ENCODE peak calls at places on chromosomes 13 and 19, in four cellular contexts. P, H, D and V are unnamed samples.

GRCh38 chr13:34208326-34208725 is 390.4 kb downstream of the RFC3 start:
- DNase-seq in P (no peak), H (no peak), D (no peak), V (no peak)

GRCh38 chr19:49427855-49428546 is 2.8 kb downstream of the GFY start:
- DNase-seq in P (peak), H (no peak), D (peak), V (peak)

GRCh38 chr13:90709329-90709728 is 638.2 kb upstream of the MIR17HG start:
- DNase-seq in P (no peak), H (no peak), D (no peak), V (no peak)

GRCh38 chr19:13887529-13887928 is 10.6 kb downstream of the NANOS3 start:
- DNase-seq in P (no peak), H (no peak), D (no peak), V (no peak)

GRCh38 chr13:111516712-111517640 is 196.5 kb downstream of the TEX29 start:
- DNase-seq in P (no peak), H (no peak), D (peak), V (no peak)

GRCh38 chr19:5952193-5953033 is 25.5 kb downstream of the RANBP3 start:
- DNase-seq in P (no peak), H (no peak), D (no peak), V (no peak)

GRCh38 chr19:5035817-5036732 is 67.2 kb downstream of the KDM4B start:
- DNase-seq in P (no peak), H (no peak), D (no peak), V (no peak)

GRCh38 chr19:35727956-35728706 is 10.3 kb downstream of the KMT2B start:
- DNase-seq in P (no peak), H (no peak), D (no peak), V (no peak)

GRCh38 chr19:18637644-18638630 is 1.1 kb downstream of the KLHL26 start:
- DNase-seq in P (no peak), H (peak), D (no peak), V (no peak)

GRCh38 chr13:35743165-35743564 is 266.7 kb upstream of the MAB21L1 start:
- DNase-seq in P (no peak), H (no peak), D (no peak), V (no peak)

GRCh38 chr13:48264052-48264451 is 31.0 kb downstream of the ITM2B start:
- DNase-seq in P (no peak), H (no peak), D (no peak), V (no peak)

GRCh38 chr13:48266967-48267639 is 34.1 kb downstream of the ITM2B start:
- DNase-seq in P (no peak), H (no peak), D (no peak), V (no peak)

GRCh38 chr13:48266150-48266549 is 33.1 kb downstream of the ITM2B start:
- DNase-seq in P (no peak), H (no peak), D (no peak), V (no peak)

GRCh38 chr13:48263196-48263595 is 30.2 kb downstream of the ITM2B start:
- DNase-seq in P (no peak), H (no peak), D (no peak), V (no peak)

DNA sequence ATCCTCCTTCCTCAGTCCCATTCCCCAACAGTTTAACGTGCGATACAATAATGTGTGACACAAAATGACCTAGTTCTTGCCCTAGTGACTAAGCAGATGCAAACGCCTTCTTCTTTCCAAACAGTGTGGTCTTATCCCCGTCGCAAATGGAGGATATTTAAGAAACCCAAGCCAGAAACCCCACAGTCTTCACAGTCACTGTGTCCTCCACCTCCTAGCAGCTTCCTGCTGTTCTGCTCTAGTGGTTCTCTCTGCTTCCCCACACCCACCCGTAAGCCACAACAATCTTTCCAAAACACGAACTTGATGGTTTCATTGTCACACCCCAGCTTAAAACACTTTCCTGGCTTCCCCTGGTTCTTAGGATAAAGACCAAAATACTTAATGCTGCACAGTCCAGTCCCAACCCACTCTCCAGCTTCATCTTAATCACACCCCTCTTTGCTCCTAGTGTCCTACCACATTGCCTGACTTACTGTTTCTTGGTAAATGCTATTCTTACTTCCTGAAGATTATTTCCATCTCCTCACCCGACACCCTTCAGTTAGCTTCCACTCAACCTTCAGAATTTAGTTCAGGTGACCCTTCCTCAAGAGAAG is 32.3 kb downstream of the ITM2B start:
- DNase-seq in P (no peak), H (no peak), D (no peak), V (no peak)
- TF ChIP-seq CTCF in P (no peak), H (no peak), D (no peak), V (no peak)

DNA sequence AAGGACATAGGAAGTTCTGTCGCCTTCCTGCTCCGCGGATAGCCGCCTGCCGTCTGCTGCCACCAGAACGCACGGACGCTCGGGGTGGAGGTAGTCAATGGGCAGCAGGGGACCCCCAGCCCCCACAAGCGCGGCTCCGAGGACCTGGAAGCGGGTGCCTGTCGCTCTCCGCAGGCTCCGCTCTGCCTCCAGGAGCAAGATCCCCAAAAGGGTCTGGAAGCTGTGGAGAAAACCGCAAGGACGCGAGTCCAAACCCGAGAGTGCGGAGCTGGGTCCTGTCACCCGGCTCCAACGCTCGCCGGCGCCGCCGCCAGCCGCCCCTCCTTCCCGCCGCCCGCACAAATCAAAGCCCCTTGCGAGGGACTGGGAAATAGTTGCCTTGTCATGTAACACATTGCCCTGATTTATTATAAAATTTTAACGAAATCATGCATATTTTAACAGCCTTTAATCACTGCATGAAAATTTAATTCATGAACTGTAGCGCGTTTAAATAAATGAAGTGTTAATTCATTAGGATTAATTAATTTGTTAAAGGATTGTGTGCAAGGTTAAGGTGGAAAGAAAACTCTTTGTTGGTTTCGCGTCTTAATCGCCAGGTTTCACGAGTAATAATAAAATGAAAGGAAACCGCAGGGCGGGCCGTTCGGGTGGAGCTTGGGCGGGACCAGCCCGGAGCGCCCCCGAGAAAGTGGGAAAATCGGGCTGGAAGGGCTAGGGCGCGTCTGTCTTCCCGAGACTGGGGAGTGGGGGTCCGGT is 5.5 kb upstream of the POU4F1 start:
- DNase-seq in P (no peak), H (no peak), D (peak), V (no peak)
- TF ChIP-seq CTCF in P (no peak), H (no peak), D (no peak), V (no peak)

GRCh38 chr13:102935896-102936321 is 90.1 kb downstream of the ERCC5 start:
- DNase-seq in P (no peak), H (no peak), D (no peak), V (no peak)

GRCh38 chr13:102945324-102945815 is 99.5 kb downstream of the ERCC5 start:
- DNase-seq in P (no peak), H (no peak), D (no peak), V (no peak)

GRCh38 chr13:102940770-102941169 is 94.9 kb downstream of the ERCC5 start:
- DNase-seq in P (no peak), H (no peak), D (no peak), V (no peak)

GRCh38 chr13:102944821-102945220 is 99.0 kb downstream of the ERCC5 start:
- DNase-seq in P (no peak), H (no peak), D (no peak), V (no peak)

GRCh38 chr13:102940143-102940542 is 94.3 kb downstream of the ERCC5 start:
- DNase-seq in P (no peak), H (no peak), D (peak), V (no peak)
- TF ChIP-seq CTCF in P (no peak), H (no peak), D (peak), V (no peak)

GRCh38 chr19:58560007-58560887 is 1.8 kb upstream of the UBE2M start:
- DNase-seq in P (no peak), H (no peak), D (no peak), V (no peak)

GRCh38 chr19:58558066-58558622 is at the start of gene UBE2M:
- DNase-seq in P (peak), H (peak), D (peak), V (no peak)

GRCh38 chr19:58560921-58561320 is 2.5 kb upstream of the UBE2M start:
- DNase-seq in P (no peak), H (no peak), D (no peak), V (no peak)

GRCh38 chr19:58558623-58559274 is 338 bp upstream of the UBE2M start:
- DNase-seq in P (peak), H (peak), D (peak), V (peak)

DNA sequence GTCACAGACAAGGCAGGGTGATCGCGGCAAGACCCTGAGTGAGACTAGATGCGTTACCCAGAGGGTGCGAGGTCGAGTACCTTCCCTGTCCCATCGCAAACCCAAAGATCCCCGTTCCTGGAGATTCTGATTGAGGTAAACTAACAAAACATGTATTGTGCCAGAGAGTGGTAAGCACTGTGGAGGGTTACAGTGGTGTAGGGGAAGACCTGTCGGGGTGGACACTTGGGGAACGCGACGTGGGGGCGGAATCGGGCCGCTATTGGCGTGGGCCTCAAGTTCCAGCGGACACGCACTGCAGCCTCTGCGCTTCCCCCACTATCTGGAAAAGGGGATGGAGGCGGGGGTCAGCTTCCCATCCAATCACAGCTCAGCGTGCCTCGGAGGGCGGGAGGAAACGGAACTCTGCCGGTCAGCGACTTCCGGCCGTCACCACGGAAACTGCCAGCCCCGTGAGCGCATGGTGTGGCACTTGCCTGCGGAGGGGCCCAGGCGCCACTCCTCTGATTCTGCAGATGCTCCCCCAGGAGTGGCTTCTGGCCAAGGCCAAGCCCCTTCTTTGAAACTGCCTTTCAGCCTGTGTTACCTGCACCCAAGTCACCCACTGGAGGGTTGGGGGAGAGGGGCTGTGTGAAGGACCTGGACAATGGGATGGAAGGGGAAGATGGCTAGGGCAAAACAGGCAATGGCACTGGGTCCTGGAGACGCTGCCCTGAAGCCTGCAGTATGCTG is 1.0 kb upstream of the UBE2M start:
- DNase-seq in P (peak), H (peak), D (peak), V (peak)
- TF ChIP-seq CTCF in P (no peak), H (no peak), D (no peak), V (no peak)

DNA sequence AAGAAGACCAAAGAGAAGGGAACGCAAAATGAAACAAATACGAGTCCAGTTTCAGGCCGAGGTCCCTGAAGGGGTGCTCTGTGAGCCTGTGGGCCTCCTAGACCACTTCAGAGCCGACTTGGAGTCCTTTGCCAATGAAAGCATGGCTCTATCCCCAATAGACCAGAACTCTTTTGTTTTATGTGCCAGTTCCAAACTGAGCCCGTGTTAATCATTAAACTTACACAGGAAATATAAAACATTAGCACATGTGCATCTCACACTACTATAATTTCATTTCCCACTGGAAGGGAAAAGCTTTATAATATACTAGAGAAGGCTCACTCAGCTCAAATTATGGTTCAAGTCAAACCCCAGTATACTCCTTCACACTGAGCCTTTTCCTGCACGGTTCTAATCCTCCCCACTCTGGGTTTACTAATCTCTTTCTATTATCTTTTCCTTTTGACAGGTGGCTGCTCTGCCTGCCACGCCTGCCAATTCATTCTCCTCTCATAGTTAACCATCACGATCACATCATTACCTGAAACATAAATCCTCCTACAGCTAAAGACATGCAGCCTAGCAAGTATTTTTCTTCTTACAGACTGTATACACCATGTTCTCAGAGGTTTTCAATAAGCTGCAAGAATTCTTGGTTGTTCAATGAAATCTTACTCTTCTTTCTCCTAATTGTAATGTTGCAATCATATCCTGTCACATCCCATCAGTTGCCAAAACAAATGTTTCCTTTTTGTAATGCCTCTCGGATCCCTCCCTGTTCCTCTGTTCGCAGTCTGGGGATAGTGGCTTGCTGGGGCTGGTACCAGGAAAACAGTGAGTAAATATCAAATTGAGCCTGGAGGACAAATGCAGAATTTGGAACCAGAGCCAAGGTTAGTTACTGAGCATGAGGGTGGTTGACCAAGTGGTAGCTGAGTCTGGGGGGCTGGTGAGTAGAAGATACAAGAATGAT is 18.8 kb upstream of the WASF3 start:
- DNase-seq in P (no peak), H (no peak), D (no peak), V (no peak)
- TF ChIP-seq CTCF in P (no peak), H (no peak), D (no peak), V (no peak)

DNA sequence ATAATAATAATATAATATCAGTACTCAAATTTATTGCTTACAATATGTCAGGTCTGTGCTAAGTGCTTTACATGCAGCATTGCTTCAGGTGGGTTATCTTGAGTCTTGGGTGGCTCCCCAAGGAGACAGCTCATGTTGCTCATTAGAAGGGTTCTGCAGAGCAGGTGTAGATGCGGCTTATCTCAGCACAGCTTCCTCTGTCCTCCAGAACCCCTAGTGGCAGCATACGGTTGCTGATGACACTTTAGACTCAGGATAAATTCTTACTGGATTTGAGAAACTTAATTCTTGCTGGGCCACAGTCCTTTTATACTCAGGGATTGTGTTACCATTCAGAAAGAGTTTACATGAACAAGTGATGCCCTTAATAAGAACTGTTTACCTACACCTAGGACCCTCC is 8.9 kb downstream of the COG3 start:
- DNase-seq in P (no peak), H (no peak), D (peak), V (peak)
- TF ChIP-seq CTCF in P (peak), H (no peak), D (peak), V (peak)

DNA sequence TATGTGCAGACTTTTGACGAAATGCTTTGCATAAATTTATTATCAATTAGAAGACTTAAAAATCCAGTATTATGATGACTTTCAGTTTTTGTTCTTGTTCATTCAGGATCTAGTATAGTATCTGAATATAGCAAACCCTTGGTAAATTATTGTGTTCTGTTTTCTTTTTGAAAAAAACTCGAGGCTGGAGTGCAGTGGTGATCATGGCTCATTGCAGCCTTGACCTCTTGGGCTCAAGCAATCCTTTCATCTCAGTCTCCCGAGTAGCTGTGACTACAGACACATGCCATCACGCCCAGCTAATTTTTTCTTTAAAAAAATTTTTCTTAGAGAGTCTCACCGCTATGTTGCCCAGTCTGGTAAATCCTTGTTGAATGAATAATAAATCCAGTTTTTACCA is 4.6 kb downstream of the FARP1 start:
- DNase-seq in P (no peak), H (no peak), D (no peak), V (no peak)
- TF ChIP-seq CTCF in P (peak), H (no peak), D (no peak), V (no peak)

GRCh38 chr19:38908854-38909253 is 3.1 kb downstream of the CCER2 start:
- DNase-seq in P (no peak), H (no peak), D (no peak), V (no peak)

GRCh38 chr19:38910488-38910887 is 1.5 kb downstream of the CCER2 start:
- DNase-seq in P (no peak), H (no peak), D (no peak), V (no peak)

GRCh38 chr19:38913958-38914357 is 2.0 kb upstream of the CCER2 start:
- DNase-seq in P (no peak), H (no peak), D (no peak), V (no peak)

GRCh38 chr19:38912600-38913514 is 871 bp upstream of the CCER2 start:
- DNase-seq in P (no peak), H (no peak), D (no peak), V (no peak)

DNA sequence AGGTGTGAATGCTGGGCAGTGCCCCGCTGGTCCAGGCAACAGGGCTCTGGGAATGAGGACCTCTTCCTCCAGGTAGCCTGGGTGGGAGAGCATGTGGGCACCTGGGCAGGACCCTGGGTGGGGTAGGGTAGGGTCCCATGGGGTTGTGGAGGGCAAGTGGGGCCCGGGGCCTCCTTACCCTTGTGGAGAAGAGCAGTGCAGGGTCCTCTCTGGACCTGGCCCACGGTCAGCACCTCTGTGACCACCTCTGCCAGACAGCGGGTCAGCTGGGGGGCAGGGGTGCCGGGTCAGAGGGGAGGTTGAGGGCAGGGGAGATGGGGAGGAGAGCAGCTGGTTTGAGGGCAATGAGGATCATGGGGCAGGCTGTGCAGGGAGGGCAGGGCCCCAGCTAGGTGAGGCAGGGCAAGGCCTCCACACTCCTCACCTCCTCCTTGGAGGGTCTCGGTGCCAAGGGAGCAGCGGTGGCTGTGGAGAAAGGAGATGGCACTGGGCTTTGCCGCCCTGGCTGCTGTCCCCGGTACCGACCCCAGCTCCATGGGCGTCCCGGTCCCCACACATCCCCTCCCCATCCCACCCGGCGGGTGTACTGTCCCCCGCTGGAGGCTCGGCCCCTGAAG is 490 bp downstream of the CCER2 start:
- DNase-seq in P (no peak), H (no peak), D (no peak), V (no peak)
- TF ChIP-seq CTCF in P (no peak), H (no peak), D (no peak), V (no peak)

GRCh38 chr19:39341122-39341719 is 1.0 kb upstream of the SAMD4B start:
- DNase-seq in P (peak), H (peak), D (peak), V (peak)
- TF ChIP-seq CTCF in P (no peak), H (no peak), D (no peak), V (peak)

GRCh38 chr19:54430306-54431254 is 15.3 kb downstream of the TTYH1 start:
- DNase-seq in P (peak), H (no peak), D (peak), V (peak)
- TF ChIP-seq CTCF in P (peak), H (no peak), D (peak), V (no peak)